ENCODE peak calls at places on chromosomes 16 and 17, in five cellular contexts. One of them, this sample, is unnamed.

GRCh38 chr17:343211-343610 is 9.4 kb downstream of the RPH3AL start:
- DNase-seq in lower lobe of right lung: no peak
- DNase-seq in cardiac muscle cell: no peak
- DNase-seq in tibial artery: no peak
- DNase-seq in A673: no peak
- DNase-seq in this sample: no peak

GRCh38 chr17:38958756-38959155 is 8.4 kb downstream of the FBXO47 start:
- DNase-seq in A673: no peak
- DNase-seq in lower lobe of right lung: no peak
- DNase-seq in cardiac muscle cell: peak
- DNase-seq in tibial artery: no peak
- DNase-seq in this sample: no peak

GRCh38 chr17:71055128-71055527 is 885.8 kb downstream of the KCNJ2 start:
- DNase-seq in A673: no peak
- DNase-seq in lower lobe of right lung: no peak
- DNase-seq in tibial artery: no peak
- DNase-seq in cardiac muscle cell: peak
- DNase-seq in this sample: no peak

GRCh38 chr16:54544553-54545180 is 258.1 kb upstream of the IRX3 start:
- DNase-seq in A673: no peak
- DNase-seq in cardiac muscle cell: no peak
- DNase-seq in tibial artery: no peak
- DNase-seq in lower lobe of right lung: no peak
- DNase-seq in this sample: no peak

GRCh38 chr16:1181715-1182671 is 29.1 kb downstream of the CACNA1H start:
- DNase-seq in cardiac muscle cell: peak
- DNase-seq in A673: no peak
- DNase-seq in lower lobe of right lung: peak
- DNase-seq in tibial artery: peak
- DNase-seq in this sample: no peak

GRCh38 chr16:77225182-77225581 is 26.0 kb downstream of the SYCE1L start:
- DNase-seq in cardiac muscle cell: no peak
- DNase-seq in lower lobe of right lung: no peak
- DNase-seq in A673: no peak
- DNase-seq in tibial artery: no peak
- DNase-seq in this sample: no peak

GRCh38 chr17:49753959-49754391 is 10.0 kb downstream of the FAM117A start:
- DNase-seq in lower lobe of right lung: no peak
- DNase-seq in A673: no peak
- DNase-seq in cardiac muscle cell: peak
- DNase-seq in tibial artery: peak
- DNase-seq in this sample: no peak

GRCh38 chr16:81335669-81336068 is 20.9 kb downstream of the GAN start:
- DNase-seq in A673: no peak
- DNase-seq in cardiac muscle cell: no peak
- DNase-seq in tibial artery: no peak
- DNase-seq in lower lobe of right lung: no peak
- DNase-seq in this sample: no peak

GRCh38 chr16:56609463-56609921 is 1.1 kb downstream of the MT2A start:
- DNase-seq in cardiac muscle cell: peak
- DNase-seq in lower lobe of right lung: peak
- DNase-seq in tibial artery: peak
- DNase-seq in A673: peak
- DNase-seq in this sample: peak

GRCh38 chr17:39954876-39955275 is 7.9 kb upstream of the GSDMA start:
- DNase-seq in cardiac muscle cell: no peak
- DNase-seq in A673: no peak
- DNase-seq in tibial artery: no peak
- DNase-seq in lower lobe of right lung: no peak
- DNase-seq in this sample: no peak

GRCh38 chr16:49382916-49383315 is 9.3 kb downstream of the C16orf78 start:
- DNase-seq in lower lobe of right lung: no peak
- DNase-seq in A673: peak
- DNase-seq in cardiac muscle cell: no peak
- DNase-seq in tibial artery: no peak
- DNase-seq in this sample: no peak

GRCh38 chr17:61285483-61286320 is 113.9 kb upstream of the TBX2 start:
- DNase-seq in cardiac muscle cell: peak
- DNase-seq in lower lobe of right lung: no peak
- DNase-seq in A673: no peak
- DNase-seq in tibial artery: no peak
- DNase-seq in this sample: no peak

GRCh38 chr16:57834936-57835335 is 32.6 kb upstream of the KIFC3 start:
- DNase-seq in lower lobe of right lung: no peak
- DNase-seq in A673: peak
- DNase-seq in cardiac muscle cell: peak
- DNase-seq in tibial artery: no peak
- DNase-seq in this sample: no peak

GRCh38 chr17:27620721-27621120 is 10.3 kb upstream of the LGALS9 start:
- DNase-seq in A673: no peak
- DNase-seq in cardiac muscle cell: no peak
- DNase-seq in tibial artery: no peak
- DNase-seq in lower lobe of right lung: no peak
- DNase-seq in this sample: no peak

GRCh38 chr16:67000384-67001158 is 12.2 kb downstream of the CES4A start:
- DNase-seq in cardiac muscle cell: peak
- DNase-seq in tibial artery: peak
- DNase-seq in A673: no peak
- DNase-seq in lower lobe of right lung: peak
- DNase-seq in this sample: peak

GRCh38 chr16:30040221-30040620 is 9.2 kb upstream of the TLCD3B start:
- DNase-seq in lower lobe of right lung: no peak
- DNase-seq in cardiac muscle cell: no peak
- DNase-seq in tibial artery: no peak
- DNase-seq in A673: no peak
- DNase-seq in this sample: no peak

GRCh38 chr16:72924487-72924886 is 123.4 kb downstream of the ZFHX3 start:
- DNase-seq in lower lobe of right lung: no peak
- DNase-seq in A673: no peak
- DNase-seq in cardiac muscle cell: no peak
- DNase-seq in tibial artery: no peak
- DNase-seq in this sample: no peak

GRCh38 chr17:12928736-12929135 is 89.1 kb downstream of the ELAC2 start:
- DNase-seq in tibial artery: no peak
- DNase-seq in cardiac muscle cell: no peak
- DNase-seq in A673: peak
- DNase-seq in lower lobe of right lung: no peak
- DNase-seq in this sample: no peak

GRCh38 chr17:64572682-64573154 is 65.9 kb downstream of the CEP95 start:
- DNase-seq in cardiac muscle cell: peak
- DNase-seq in tibial artery: no peak
- DNase-seq in A673: peak
- DNase-seq in lower lobe of right lung: no peak
- DNase-seq in this sample: peak

GRCh38 chr17:27635275-27635823 is 4.4 kb downstream of the LGALS9 start:
- DNase-seq in tibial artery: peak
- DNase-seq in cardiac muscle cell: no peak
- DNase-seq in A673: no peak
- DNase-seq in lower lobe of right lung: no peak
- DNase-seq in this sample: no peak

GRCh38 chr17:2707721-2708584 is 3.6 kb downstream of the CLUH start:
- DNase-seq in cardiac muscle cell: no peak
- DNase-seq in tibial artery: peak
- DNase-seq in A673: no peak
- DNase-seq in lower lobe of right lung: peak
- DNase-seq in this sample: no peak

GRCh38 chr17:81411305-81411704 is 16.0 kb downstream of the BAHCC1 start:
- DNase-seq in cardiac muscle cell: no peak
- DNase-seq in A673: peak
- DNase-seq in lower lobe of right lung: no peak
- DNase-seq in tibial artery: no peak
- DNase-seq in this sample: no peak

GRCh38 chr17:30793282-30793977 is 31.1 kb downstream of the CRLF3 start:
- DNase-seq in A673: no peak
- DNase-seq in cardiac muscle cell: no peak
- DNase-seq in lower lobe of right lung: no peak
- DNase-seq in tibial artery: no peak
- DNase-seq in this sample: no peak

GRCh38 chr16:886084-886543 is 84.7 kb downstream of the LMF1 start:
- DNase-seq in cardiac muscle cell: peak
- DNase-seq in tibial artery: no peak
- DNase-seq in lower lobe of right lung: peak
- DNase-seq in A673: no peak
- DNase-seq in this sample: no peak

GRCh38 chr17:61981323-61981722 is 53.5 kb upstream of the INTS2 start:
- DNase-seq in A673: no peak
- DNase-seq in lower lobe of right lung: no peak
- DNase-seq in tibial artery: no peak
- DNase-seq in cardiac muscle cell: peak
- DNase-seq in this sample: no peak

GRCh38 chr17:46940692-46941404 is 17.9 kb downstream of the GOSR2 start:
- DNase-seq in cardiac muscle cell: peak
- DNase-seq in tibial artery: peak
- DNase-seq in A673: peak
- DNase-seq in lower lobe of right lung: peak
- DNase-seq in this sample: peak

GRCh38 chr17:11278186-11278983 is 37.4 kb downstream of the SHISA6 start:
- DNase-seq in cardiac muscle cell: no peak
- DNase-seq in tibial artery: no peak
- DNase-seq in lower lobe of right lung: no peak
- DNase-seq in A673: peak
- DNase-seq in this sample: no peak

GRCh38 chr17:9224485-9224884 is 203.2 kb downstream of the NTN1 start:
- DNase-seq in tibial artery: no peak
- DNase-seq in cardiac muscle cell: no peak
- DNase-seq in lower lobe of right lung: no peak
- DNase-seq in A673: no peak
- DNase-seq in this sample: no peak

GRCh38 chr17:33580215-33580614 is 287.1 kb upstream of the ASIC2 start:
- DNase-seq in lower lobe of right lung: no peak
- DNase-seq in tibial artery: no peak
- DNase-seq in A673: no peak
- DNase-seq in cardiac muscle cell: no peak
- DNase-seq in this sample: no peak

GRCh38 chr17:35788504-35788998 is 6.9 kb downstream of the MMP28 start:
- DNase-seq in lower lobe of right lung: no peak
- DNase-seq in A673: no peak
- DNase-seq in tibial artery: no peak
- DNase-seq in cardiac muscle cell: peak
- DNase-seq in this sample: no peak

GRCh38 chr17:43213545-43213944 is 1.9 kb downstream of the TMEM106A start:
- DNase-seq in tibial artery: no peak
- DNase-seq in cardiac muscle cell: no peak
- DNase-seq in lower lobe of right lung: no peak
- DNase-seq in A673: no peak
- DNase-seq in this sample: no peak
- H3K4me3 ChIP-seq in tibial artery: no peak
- H3K4me3 ChIP-seq in cardiac muscle cell: no peak
- H3K4me3 ChIP-seq in lower lobe of right lung: no peak
- H3K4me3 ChIP-seq in A673: no peak
- H3K4me3 ChIP-seq in this sample: no peak

GRCh38 chr17:79996291-79996690 is 39.4 kb downstream of the TBC1D16 start:
- DNase-seq in cardiac muscle cell: no peak
- DNase-seq in A673: no peak
- DNase-seq in tibial artery: no peak
- DNase-seq in lower lobe of right lung: no peak
- DNase-seq in this sample: peak
- H3K27ac ChIP-seq in cardiac muscle cell: no peak
- H3K27ac ChIP-seq in A673: peak
- H3K27ac ChIP-seq in tibial artery: no peak
- H3K27ac ChIP-seq in lower lobe of right lung: peak
- H3K27ac ChIP-seq in this sample: peak

DNA sequence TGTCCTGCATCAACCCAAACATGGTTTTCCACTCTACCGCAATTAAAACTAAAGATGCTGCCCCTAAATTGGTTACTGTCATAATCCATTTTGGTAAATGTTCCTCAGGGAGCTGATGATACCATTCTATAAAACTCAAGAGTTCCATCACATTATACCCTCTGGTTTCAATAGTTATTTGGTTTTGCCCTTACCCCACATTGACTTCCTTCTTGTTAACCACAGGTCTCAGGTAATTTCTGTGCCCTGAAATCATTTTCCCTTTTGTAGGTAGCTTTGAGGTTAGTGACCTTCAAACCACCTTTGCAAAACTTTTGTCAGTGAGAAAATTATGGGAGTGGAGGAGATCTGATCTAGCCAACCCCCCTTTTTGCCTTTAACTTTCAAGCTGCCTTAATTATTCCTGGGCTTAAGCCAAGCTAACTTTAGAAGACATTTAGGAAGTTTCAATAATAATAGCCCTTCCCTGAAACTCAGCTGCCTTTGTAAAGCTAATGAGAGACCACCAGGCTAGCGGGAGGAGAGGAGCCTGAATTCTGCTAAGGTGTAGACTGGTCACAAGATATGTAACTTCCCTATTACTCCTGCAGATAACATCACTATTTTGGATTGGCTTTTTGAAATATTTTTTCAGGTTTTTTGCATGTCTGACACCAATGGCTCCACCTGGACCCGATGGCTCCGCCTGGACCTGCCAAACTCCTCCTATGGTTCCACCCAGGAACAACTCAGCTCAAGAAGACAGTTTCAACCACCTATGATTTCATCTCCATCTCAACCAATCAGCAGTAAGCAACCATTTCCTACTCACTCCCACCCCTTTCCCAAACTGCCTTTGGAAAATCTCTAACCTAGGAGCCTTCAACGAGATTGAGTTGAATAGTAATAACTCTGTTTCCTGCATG is 224.9 kb downstream of the HS3ST3B1 start:
- DNase-seq in cardiac muscle cell: no peak
- DNase-seq in A673: no peak
- DNase-seq in lower lobe of right lung: no peak
- DNase-seq in tibial artery: no peak
- DNase-seq in this sample: peak
- H3K4me3 ChIP-seq in cardiac muscle cell: no peak
- H3K4me3 ChIP-seq in A673: no peak
- H3K4me3 ChIP-seq in lower lobe of right lung: no peak
- H3K4me3 ChIP-seq in tibial artery: no peak
- H3K4me3 ChIP-seq in this sample: no peak

DNA sequence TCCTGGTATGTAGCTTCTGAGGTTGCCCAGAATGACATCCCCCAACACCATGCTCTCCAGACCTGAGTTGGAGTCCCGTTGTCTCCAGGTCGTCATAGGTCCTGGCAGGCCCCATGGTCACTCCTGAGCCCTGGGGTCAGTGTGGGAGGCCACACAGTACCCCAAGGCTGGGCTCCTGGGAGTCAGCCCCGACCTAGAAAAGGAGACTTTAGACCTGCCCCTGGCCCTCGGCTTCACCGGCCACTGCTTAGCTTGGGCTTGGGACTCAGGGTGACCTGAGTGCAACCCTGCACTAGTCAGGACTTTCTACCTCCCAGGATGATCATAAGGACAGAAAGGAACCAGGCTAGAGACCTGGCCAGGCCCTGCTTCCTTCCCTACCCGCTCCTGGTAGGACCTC is 65.8 kb downstream of the PRMT7 start:
- DNase-seq in tibial artery: no peak
- DNase-seq in lower lobe of right lung: no peak
- DNase-seq in A673: no peak
- DNase-seq in cardiac muscle cell: no peak
- DNase-seq in this sample: no peak
- H3K27ac ChIP-seq in tibial artery: no peak
- H3K27ac ChIP-seq in lower lobe of right lung: no peak
- H3K27ac ChIP-seq in A673: no peak
- H3K27ac ChIP-seq in cardiac muscle cell: no peak
- H3K27ac ChIP-seq in this sample: no peak

This sample was measured in CD4-positive, alpha-beta memory T cell.